ENCODE peak calls at places on chromosomes 6 and 20, in four cellular contexts. One of them, this sample, is unnamed.

GRCh38 chr6:159727717-159728440 is 573 bp downstream of the WTAP start:
- DNase-seq in activated CD4-positive, alpha-beta memory T cell treated with anti-CD3 and anti-CD28 coated beads, Interleukin-2, amount 10 ng/mL, durations not matched to agents 7 days and 5 days: peak
- DNase-seq in AG20443: peak
- DNase-seq in RWPE2: no peak
- DNase-seq in this sample: peak

GRCh38 chr6:162118706-162119105 is 608.9 kb downstream of the PRKN start:
- DNase-seq in AG20443: peak
- DNase-seq in RWPE2: no peak
- DNase-seq in activated CD4-positive, alpha-beta memory T cell treated with anti-CD3 and anti-CD28 coated beads, Interleukin-2, amount 10 ng/mL, durations not matched to agents 7 days and 5 days: no peak
- DNase-seq in this sample: peak

GRCh38 chr6:127458817-127459216 is 372 bp downstream of the KIAA0408 start:
- DNase-seq in activated CD4-positive, alpha-beta memory T cell treated with anti-CD3 and anti-CD28 coated beads, Interleukin-2, amount 10 ng/mL, durations not matched to agents 7 days and 5 days: no peak
- DNase-seq in RWPE2: no peak
- DNase-seq in AG20443: peak
- DNase-seq in this sample: peak

GRCh38 chr6:36594816-36595167 is 630 bp downstream of the SRSF3 start:
- DNase-seq in activated CD4-positive, alpha-beta memory T cell treated with anti-CD3 and anti-CD28 coated beads, Interleukin-2, amount 10 ng/mL, durations not matched to agents 7 days and 5 days: no peak
- DNase-seq in AG20443: no peak
- DNase-seq in RWPE2: no peak
- DNase-seq in this sample: no peak

GRCh38 chr6:107657755-107658461 is 166.2 kb downstream of the SCML4 start:
- DNase-seq in activated CD4-positive, alpha-beta memory T cell treated with anti-CD3 and anti-CD28 coated beads, Interleukin-2, amount 10 ng/mL, durations not matched to agents 7 days and 5 days: peak
- DNase-seq in RWPE2: no peak
- DNase-seq in AG20443: no peak
- DNase-seq in this sample: no peak

GRCh38 chr20:34701405-34702085 is 2.6 kb upstream of the TP53INP2 start:
- DNase-seq in AG20443: no peak
- DNase-seq in RWPE2: no peak
- DNase-seq in activated CD4-positive, alpha-beta memory T cell treated with anti-CD3 and anti-CD28 coated beads, Interleukin-2, amount 10 ng/mL, durations not matched to agents 7 days and 5 days: no peak
- DNase-seq in this sample: no peak

GRCh38 chr6:56144538-56145324 is 102.6 kb downstream of the COL21A1 start:
- DNase-seq in AG20443: peak
- DNase-seq in RWPE2: no peak
- DNase-seq in activated CD4-positive, alpha-beta memory T cell treated with anti-CD3 and anti-CD28 coated beads, Interleukin-2, amount 10 ng/mL, durations not matched to agents 7 days and 5 days: no peak
- DNase-seq in this sample: peak

GRCh38 chr6:139872635-139873034 is 498.2 kb upstream of the CITED2 start:
- DNase-seq in AG20443: no peak
- DNase-seq in RWPE2: no peak
- DNase-seq in activated CD4-positive, alpha-beta memory T cell treated with anti-CD3 and anti-CD28 coated beads, Interleukin-2, amount 10 ng/mL, durations not matched to agents 7 days and 5 days: no peak
- DNase-seq in this sample: no peak